ENCODE peak calls at places on chromosomes 3 and 15, in five cellular contexts. L is tibial artery, Z is sigmoid colon, O is mammary epithelial cell, Q is A549. F is an unnamed sample.

GRCh38 chr15:85439996-85440395 is 59.6 kb downstream of the AKAP13 start:
- DNase-seq in Z (no peak), L (no peak), O (no peak), Q (no peak), F (no peak)

GRCh38 chr3:51718547-51719412 is 11.9 kb downstream of the GRM2 start:
- DNase-seq in Z (peak; percentile 55), O (peak; percentile 61), L (no peak), Q (peak; percentile 70), F (peak; percentile 44)

GRCh38 chr15:60370105-60370803 is 27.5 kb downstream of the ANXA2 start:
- DNase-seq in O (no peak), Z (no peak), L (no peak), Q (peak; percentile 80), F (no peak)

GRCh38 chr3:18559323-18559972 is 134.3 kb upstream of the SATB1 start:
- DNase-seq in L (no peak), Q (peak; percentile 42), O (peak; percentile 47), Z (no peak), F (no peak)

GRCh38 chr15:59290311-59291213 is 82.1 kb downstream of the MYO1E start:
- DNase-seq in Q (no peak), Z (no peak), L (no peak), O (no peak), F (no peak)

GRCh38 chr15:55709458-55709857 is 33.5 kb downstream of the PRTG start:
- DNase-seq in L (no peak), Q (no peak), Z (no peak), O (no peak), F (no peak)

GRCh38 chr3:56389213-56389830 is 78.9 kb downstream of the ERC2 start:
- DNase-seq in O (no peak), L (no peak), Z (no peak), Q (no peak), F (no peak)

GRCh38 chr3:126828306-126828705 is 124.3 kb downstream of the CHCHD6 start:
- DNase-seq in O (no peak), Z (peak; percentile 74), L (peak; percentile 77), Q (no peak), F (no peak)

GRCh38 chr15:83372434-83372873 is 74.7 kb upstream of the SH3GL3 start:
- DNase-seq in O (peak; percentile 69), Z (no peak), Q (no peak), L (no peak), F (no peak)

GRCh38 chr3:138673641-138674040 is 65.1 kb downstream of the FAIM start:
- DNase-seq in O (peak; percentile 57), Z (no peak), L (no peak), Q (peak; percentile 10), F (no peak)

GRCh38 chr3:23966308-23966707 is 21.2 kb downstream of the NR1D2 start:
- DNase-seq in Z (no peak), L (no peak), O (no peak), Q (no peak), F (no peak)

GRCh38 chr3:138389841-138390581 is 41.6 kb downstream of the MRAS start:
- DNase-seq in Z (no peak), Q (peak; percentile 74), O (peak; percentile 96), L (peak; percentile 47), F (peak; percentile 27)

GRCh38 chr3:125120370-125121122 is 64.7 kb upstream of the HEG1 start:
- DNase-seq in Z (no peak), L (no peak), O (no peak), Q (no peak), F (no peak)

GRCh38 chr15:78880828-78881227 is 8.1 kb downstream of the MORF4L1 start:
- DNase-seq in Z (no peak), Q (no peak), O (no peak), L (no peak), F (no peak)

GRCh38 chr3:76482510-76482909 is 557.4 kb upstream of the ROBO2 start:
- DNase-seq in O (no peak), L (no peak), Z (no peak), Q (no peak), F (no peak)

GRCh38 chr15:86849563-86849962 is 769.9 kb downstream of the AGBL1 start:
- DNase-seq in Q (no peak), O (no peak), L (no peak), Z (no peak), F (no peak)

GRCh38 chr3:39146611-39147373 is 6.6 kb downstream of the CSRNP1 start:
- DNase-seq in O (peak; percentile 97), L (peak; percentile 94), Z (peak; percentile 90), Q (peak; percentile 91), F (peak; percentile 74)

GRCh38 chr3:10706156-10707088 is 109.6 kb upstream of the SLC6A11 start:
- DNase-seq in Z (no peak), O (no peak), Q (no peak), L (no peak), F (no peak)

GRCh38 chr3:146130881-146131371 is 30.1 kb downstream of the PLOD2 start:
- DNase-seq in L (no peak), O (no peak), Z (no peak), Q (no peak), F (no peak)

GRCh38 chr3:15556512-15556911 is 35.0 kb upstream of the COLQ start:
- DNase-seq in O (no peak), Q (no peak), L (no peak), Z (no peak), F (no peak)

GRCh38 chr15:78210349-78210717 is 24.0 kb downstream of the ACSBG1 start:
- DNase-seq in Z (no peak), Q (no peak), L (no peak), O (no peak), F (no peak)

GRCh38 chr3:152197937-152198336 is 70.8 kb upstream of the MBNL1 start:
- DNase-seq in Q (no peak), O (no peak), L (no peak), Z (no peak), F (no peak)

GRCh38 chr15:90547545-90547944 is 17.8 kb downstream of the CRTC3 start:
- DNase-seq in O (no peak), Z (no peak), L (no peak), Q (no peak), F (no peak)

GRCh38 chr3:45225465-45226205 is 452 bp downstream of the TMEM158 start:
- DNase-seq in Q (peak; percentile 6), L (no peak), O (no peak), Z (no peak), F (no peak)

GRCh38 chr3:133280591-133280990 is 119.3 kb upstream of the BFSP2 start:
- DNase-seq in O (no peak), L (no peak), Z (no peak), Q (no peak), F (no peak)

GRCh38 chr3:126288314-126288713 is 68.9 kb downstream of the KLF15 start:
- DNase-seq in Q (no peak), Z (peak; percentile 77), O (no peak), L (peak; percentile 89), F (peak; percentile 59)

GRCh38 chr3:64666171-64666581 is 21.6 kb downstream of the ADAMTS9 start:
- DNase-seq in Q (peak; percentile 11), O (peak; percentile 16), Z (no peak), L (no peak), F (no peak)

GRCh38 chr3:7800006-7800780 is 701.4 kb upstream of the LMCD1 start:
- DNase-seq in Z (no peak), Q (no peak), O (no peak), L (no peak), F (no peak)

GRCh38 chr3:146227486-146227885 is 23.4 kb downstream of the PLSCR4 start:
- DNase-seq in O (no peak), L (no peak), Q (no peak), Z (no peak), F (no peak)

GRCh38 chr15:70763950-70764730 is 782 bp upstream of the UACA start:
- DNase-seq in Z (no peak), O (no peak), L (no peak), Q (no peak), F (no peak)
- H3K4me1 ChIP-seq in Z (peaks cover 10% of the 10 kb centered on the region), O (peaks cover 13% of the 10 kb centered on the region), L (peaks cover 52% of the 10 kb centered on the region), Q (peaks cover 40% of the 10 kb centered on the region), F (peaks cover 7% of the 10 kb centered on the region)

GRCh38 chr3:154781595-154781994 is 298.5 kb upstream of the MME start:
- DNase-seq in L (no peak), O (no peak), Q (no peak), Z (no peak), F (no peak)
- TF ChIP-seq CTCF in L (no peak), O (peak; percentile 3), Q (no peak), Z (no peak), F (no peak)

GRCh38 chr15:92892201-92892555 is 7.9 kb upstream of the CHD2 start:
- DNase-seq in Z (no peak), O (no peak), L (no peak), Q (no peak), F (no peak)
- H3K4me1 ChIP-seq in Z (peaks cover 74% of the 10 kb centered on the region), O (no peaks in the 10 kb centered on the region), L (peaks cover 83% of the 10 kb centered on the region), Q (peaks cover 70% of the 10 kb centered on the region), F (peaks cover 46% of the 10 kb centered on the region)

GRCh38 chr3:25913179-25913578 is 123.3 kb downstream of the OXSM start:
- DNase-seq in Q (no peak), Z (no peak), L (no peak), O (no peak), F (no peak)

GRCh38 chr3:25907081-25907480 is 117.2 kb downstream of the OXSM start:
- DNase-seq in Z (no peak), Q (no peak), O (no peak), L (no peak), F (no peak)

GRCh38 chr3:25915673-25916072 is 125.8 kb downstream of the OXSM start:
- DNase-seq in L (no peak), Z (no peak), O (no peak), Q (no peak), F (no peak)

GRCh38 chr3:25911525-25912295 is 121.8 kb downstream of the OXSM start:
- DNase-seq in Z (no peak), O (no peak), Q (no peak), L (no peak), F (no peak)

DNA sequence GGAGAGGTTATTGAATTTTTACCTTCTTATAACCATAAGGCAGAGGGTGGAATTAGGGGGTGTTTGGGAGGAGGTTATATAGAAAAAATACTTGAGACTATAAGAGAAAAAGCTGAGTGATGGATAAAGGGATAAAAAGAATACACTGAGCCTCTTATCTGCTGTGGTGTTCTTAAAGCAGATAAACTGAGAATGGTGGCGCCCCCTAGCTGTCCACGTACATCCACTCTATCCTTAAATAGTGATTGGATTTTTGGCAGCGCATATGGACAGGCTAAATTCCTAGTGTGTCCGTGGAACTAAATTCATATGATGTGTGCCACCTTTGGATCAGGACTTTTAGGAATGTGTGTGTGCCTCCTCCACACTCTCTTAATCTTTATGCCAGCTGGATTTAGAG is 121.1 kb downstream of the OXSM start:
- DNase-seq in Z (no peak), Q (peak; percentile 52), L (no peak), O (no peak), F (no peak)
- TF ChIP-seq CTCF in Z (no peak), Q (no peak), L (no peak), O (peak; percentile 34), F (no peak)

DNA sequence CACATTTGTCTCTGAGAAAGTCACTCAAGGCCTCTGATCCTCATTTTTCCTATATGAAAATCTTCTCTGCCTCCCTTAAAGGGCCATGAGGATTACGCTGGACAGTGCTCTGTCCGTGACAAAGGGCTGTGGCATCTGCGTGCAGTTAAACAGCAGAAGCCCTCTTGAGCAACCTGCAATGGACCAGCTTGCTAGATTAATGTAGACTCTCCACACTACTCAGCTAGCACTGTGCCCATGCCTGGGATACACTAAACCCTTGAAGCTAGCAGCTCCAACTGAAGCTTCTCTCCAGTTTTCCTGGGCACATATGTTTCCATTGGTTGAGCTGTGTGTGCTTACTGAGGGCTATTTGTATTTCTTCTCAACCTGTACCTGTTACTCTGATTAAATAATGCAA is 303.8 kb downstream of the RPLP1 start:
- DNase-seq in L (no peak), Z (no peak), O (no peak), Q (no peak), F (no peak)
- H3K4me1 ChIP-seq in L (peaks cover 14% of the 10 kb centered on the region), Z (no peaks in the 10 kb centered on the region), O (peaks cover 24% of the 10 kb centered on the region), Q (no peaks in the 10 kb centered on the region), F (peaks cover 3% of the 10 kb centered on the region)

F was measured in pancreas.